ENCODE peak calls at places on chromosomes 5 and 9, in ten cellular contexts. One of them, this sample, is unnamed. For H3K4me1, the result is how much of the 10 kb centered on the place peaks cover.

GRCh38 chr5:14869286-14870164 is 2.1 kb downstream of the ANKH start:
- DNase-seq in transverse colon: no peak
- DNase-seq in OCI-LY7: peak
- DNase-seq in sigmoid colon: no peak
- DNase-seq in CD8-positive, alpha-beta T cell: no peak
- DNase-seq in left ventricle myocardium inferior: no peak
- DNase-seq in mammary epithelial cell: no peak
- DNase-seq in pancreas: no peak
- DNase-seq in IMR-90: no peak
- DNase-seq in Panc1: no peak
- DNase-seq in this sample: no peak

GRCh38 chr9:129552064-129552463 is 68.8 kb downstream of the C9orf50 start:
- DNase-seq in transverse colon: no peak
- DNase-seq in OCI-LY7: no peak
- DNase-seq in sigmoid colon: peak
- DNase-seq in CD8-positive, alpha-beta T cell: no peak
- DNase-seq in left ventricle myocardium inferior: no peak
- DNase-seq in mammary epithelial cell: no peak
- DNase-seq in pancreas: no peak
- DNase-seq in IMR-90: no peak
- DNase-seq in Panc1: no peak
- DNase-seq in this sample: no peak

GRCh38 chr9:83041771-83042170 is 21.2 kb downstream of the RASEF start:
- DNase-seq in transverse colon: no peak
- DNase-seq in OCI-LY7: no peak
- DNase-seq in sigmoid colon: no peak
- DNase-seq in CD8-positive, alpha-beta T cell: no peak
- DNase-seq in left ventricle myocardium inferior: no peak
- DNase-seq in mammary epithelial cell: peak
- DNase-seq in pancreas: no peak
- DNase-seq in IMR-90: peak
- DNase-seq in Panc1: no peak
- DNase-seq in this sample: no peak

GRCh38 chr5:150574818-150575537 is 65.5 kb upstream of the SYNPO start:
- DNase-seq in transverse colon: no peak
- DNase-seq in OCI-LY7: no peak
- DNase-seq in sigmoid colon: peak
- DNase-seq in CD8-positive, alpha-beta T cell: no peak
- DNase-seq in left ventricle myocardium inferior: no peak
- DNase-seq in mammary epithelial cell: no peak
- DNase-seq in pancreas: no peak
- DNase-seq in IMR-90: no peak
- DNase-seq in Panc1: no peak
- DNase-seq in this sample: no peak

GRCh38 chr5:100623719-100624118 is 88.5 kb downstream of the FAM174A start:
- DNase-seq in transverse colon: no peak
- DNase-seq in OCI-LY7: peak
- DNase-seq in sigmoid colon: no peak
- DNase-seq in CD8-positive, alpha-beta T cell: no peak
- DNase-seq in left ventricle myocardium inferior: no peak
- DNase-seq in mammary epithelial cell: peak
- DNase-seq in pancreas: no peak
- DNase-seq in IMR-90: peak
- DNase-seq in Panc1: no peak
- DNase-seq in this sample: no peak

GRCh38 chr5:17441351-17441750 is 56.7 kb upstream of the TAF11L2 start:
- DNase-seq in transverse colon: no peak
- DNase-seq in OCI-LY7: no peak
- DNase-seq in sigmoid colon: no peak
- DNase-seq in CD8-positive, alpha-beta T cell: no peak
- DNase-seq in left ventricle myocardium inferior: no peak
- DNase-seq in mammary epithelial cell: peak
- DNase-seq in pancreas: no peak
- DNase-seq in IMR-90: peak
- DNase-seq in Panc1: no peak
- DNase-seq in this sample: no peak

GRCh38 chr5:35117960-35118359 is 70.2 kb upstream of the AGXT2 start:
- DNase-seq in transverse colon: no peak
- DNase-seq in OCI-LY7: no peak
- DNase-seq in sigmoid colon: no peak
- DNase-seq in CD8-positive, alpha-beta T cell: no peak
- DNase-seq in left ventricle myocardium inferior: no peak
- DNase-seq in mammary epithelial cell: peak
- DNase-seq in pancreas: no peak
- DNase-seq in IMR-90: peak
- DNase-seq in Panc1: no peak
- DNase-seq in this sample: no peak

GRCh38 chr5:177362871-177363507 is 5.3 kb downstream of the RGS14 start:
- DNase-seq in transverse colon: peak
- DNase-seq in OCI-LY7: peak
- DNase-seq in sigmoid colon: peak
- DNase-seq in CD8-positive, alpha-beta T cell: peak
- DNase-seq in left ventricle myocardium inferior: peak
- DNase-seq in mammary epithelial cell: peak
- DNase-seq in pancreas: peak
- DNase-seq in IMR-90: no peak
- DNase-seq in Panc1: no peak
- DNase-seq in this sample: peak

GRCh38 chr9:31608413-31608812 is 776.0 kb upstream of the ACO1 start:
- DNase-seq in transverse colon: no peak
- DNase-seq in OCI-LY7: no peak
- DNase-seq in sigmoid colon: no peak
- DNase-seq in CD8-positive, alpha-beta T cell: no peak
- DNase-seq in left ventricle myocardium inferior: no peak
- DNase-seq in mammary epithelial cell: no peak
- DNase-seq in pancreas: no peak
- DNase-seq in IMR-90: no peak
- DNase-seq in Panc1: no peak
- DNase-seq in this sample: no peak

GRCh38 chr5:76642390-76643040 is 19.3 kb upstream of the F2RL2 start:
- DNase-seq in transverse colon: no peak
- DNase-seq in OCI-LY7: no peak
- DNase-seq in sigmoid colon: no peak
- DNase-seq in CD8-positive, alpha-beta T cell: no peak
- DNase-seq in left ventricle myocardium inferior: no peak
- DNase-seq in mammary epithelial cell: no peak
- DNase-seq in pancreas: no peak
- DNase-seq in IMR-90: peak
- DNase-seq in Panc1: no peak
- DNase-seq in this sample: no peak

GRCh38 chr5:80915716-80916115 is 44.4 kb upstream of the RASGRF2 start:
- DNase-seq in transverse colon: no peak
- DNase-seq in OCI-LY7: no peak
- DNase-seq in sigmoid colon: no peak
- DNase-seq in CD8-positive, alpha-beta T cell: no peak
- DNase-seq in left ventricle myocardium inferior: no peak
- DNase-seq in mammary epithelial cell: peak
- DNase-seq in pancreas: no peak
- DNase-seq in IMR-90: peak
- DNase-seq in Panc1: no peak
- DNase-seq in this sample: no peak

DNA sequence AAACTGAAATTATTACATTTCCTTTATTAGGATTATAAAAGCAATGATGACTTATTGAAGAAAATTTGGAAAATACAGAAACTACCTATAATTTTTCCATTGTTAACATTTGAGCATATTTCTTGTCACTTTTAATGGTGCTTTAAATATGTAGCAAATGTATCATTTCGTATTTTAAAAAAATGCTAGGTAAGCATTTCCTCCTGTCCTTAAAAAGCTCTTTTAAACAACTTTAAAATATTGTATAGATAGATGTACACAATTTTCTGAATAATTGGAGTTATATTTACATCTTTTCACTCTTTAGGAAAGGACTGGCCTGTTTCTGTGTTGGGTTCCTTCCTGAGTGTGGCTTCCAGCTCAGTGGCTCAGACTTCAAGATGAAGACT is 15.6 kb downstream of the TENT4A start:
- DNase-seq in transverse colon: no peak
- DNase-seq in OCI-LY7: no peak
- DNase-seq in sigmoid colon: no peak
- DNase-seq in CD8-positive, alpha-beta T cell: no peak
- DNase-seq in left ventricle myocardium inferior: no peak
- DNase-seq in mammary epithelial cell: no peak
- DNase-seq in pancreas: no peak
- DNase-seq in IMR-90: no peak
- DNase-seq in Panc1: no peak
- DNase-seq in this sample: no peak
- H3K4me1 ChIP-seq in transverse colon: half or more
- H3K4me1 ChIP-seq in OCI-LY7: under half
- H3K4me1 ChIP-seq in sigmoid colon: half or more
- H3K4me1 ChIP-seq in CD8-positive, alpha-beta T cell: half or more
- H3K4me1 ChIP-seq in left ventricle myocardium inferior: half or more
- H3K4me1 ChIP-seq in mammary epithelial cell: under half
- H3K4me1 ChIP-seq in pancreas: under half
- H3K4me1 ChIP-seq in IMR-90: half or more
- H3K4me1 ChIP-seq in Panc1: half or more
- H3K4me1 ChIP-seq in this sample: under half

GRCh38 chr5:181215997-181216982 is 6.8 kb upstream of the TRIM41 start:
- DNase-seq in transverse colon: no peak
- DNase-seq in OCI-LY7: peak
- DNase-seq in sigmoid colon: no peak
- DNase-seq in CD8-positive, alpha-beta T cell: no peak
- DNase-seq in left ventricle myocardium inferior: no peak
- DNase-seq in mammary epithelial cell: peak
- DNase-seq in pancreas: no peak
- DNase-seq in IMR-90: no peak
- DNase-seq in Panc1: peak
- DNase-seq in this sample: no peak
- H3K27ac ChIP-seq in transverse colon: no peak
- H3K27ac ChIP-seq in OCI-LY7: peak
- H3K27ac ChIP-seq in sigmoid colon: peak
- H3K27ac ChIP-seq in CD8-positive, alpha-beta T cell: peak
- H3K27ac ChIP-seq in left ventricle myocardium inferior: peak
- H3K27ac ChIP-seq in mammary epithelial cell: no peak
- H3K27ac ChIP-seq in pancreas: no peak
- H3K27ac ChIP-seq in IMR-90: no peak
- H3K27ac ChIP-seq in Panc1: peak
- H3K27ac ChIP-seq in this sample: peak

GRCh38 chr9:89501311-89501898 is 3.5 kb upstream of the SEMA4D start:
- DNase-seq in transverse colon: no peak
- DNase-seq in OCI-LY7: no peak
- DNase-seq in sigmoid colon: no peak
- DNase-seq in CD8-positive, alpha-beta T cell: no peak
- DNase-seq in left ventricle myocardium inferior: no peak
- DNase-seq in mammary epithelial cell: no peak
- DNase-seq in pancreas: no peak
- DNase-seq in IMR-90: no peak
- DNase-seq in Panc1: no peak
- DNase-seq in this sample: no peak
- H3K4me1 ChIP-seq in transverse colon: under half
- H3K4me1 ChIP-seq in OCI-LY7: half or more
- H3K4me1 ChIP-seq in sigmoid colon: under half
- H3K4me1 ChIP-seq in CD8-positive, alpha-beta T cell: half or more
- H3K4me1 ChIP-seq in left ventricle myocardium inferior: under half
- H3K4me1 ChIP-seq in mammary epithelial cell: under half
- H3K4me1 ChIP-seq in pancreas: under half
- H3K4me1 ChIP-seq in IMR-90: under half
- H3K4me1 ChIP-seq in Panc1: under half
- H3K4me1 ChIP-seq in this sample: under half

GRCh38 chr9:25427898-25428297 is 250.3 kb downstream of the TUSC1 start:
- DNase-seq in transverse colon: no peak
- DNase-seq in OCI-LY7: no peak
- DNase-seq in sigmoid colon: no peak
- DNase-seq in CD8-positive, alpha-beta T cell: no peak
- DNase-seq in left ventricle myocardium inferior: no peak
- DNase-seq in mammary epithelial cell: no peak
- DNase-seq in pancreas: peak
- DNase-seq in IMR-90: no peak
- DNase-seq in Panc1: no peak
- DNase-seq in this sample: no peak
- H3K27ac ChIP-seq in transverse colon: no peak
- H3K27ac ChIP-seq in OCI-LY7: no peak
- H3K27ac ChIP-seq in sigmoid colon: no peak
- H3K27ac ChIP-seq in CD8-positive, alpha-beta T cell: no peak
- H3K27ac ChIP-seq in left ventricle myocardium inferior: no peak
- H3K27ac ChIP-seq in mammary epithelial cell: no peak
- H3K27ac ChIP-seq in pancreas: no peak
- H3K27ac ChIP-seq in IMR-90: no peak
- H3K27ac ChIP-seq in Panc1: no peak
- H3K27ac ChIP-seq in this sample: no peak

DNA sequence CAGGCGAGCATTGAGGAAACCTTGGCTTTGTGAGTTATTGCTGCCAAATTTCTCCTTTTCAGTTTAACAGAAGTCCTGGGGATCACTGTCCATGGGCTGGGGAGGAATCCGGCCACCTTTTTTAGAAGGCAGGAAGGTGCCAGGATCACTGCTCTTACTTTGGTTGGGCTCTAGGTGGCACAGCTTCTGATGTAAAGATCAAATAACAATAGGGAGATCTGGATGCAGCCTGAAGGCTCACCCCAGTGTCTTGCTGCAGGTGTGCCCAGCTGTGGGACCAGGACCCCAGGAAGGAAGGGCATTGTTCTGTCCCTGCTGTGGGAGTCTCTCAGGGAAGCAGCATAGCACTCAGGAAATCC is 69.5 kb downstream of the DAB2IP start:
- DNase-seq in transverse colon: no peak
- DNase-seq in OCI-LY7: peak
- DNase-seq in sigmoid colon: no peak
- DNase-seq in CD8-positive, alpha-beta T cell: no peak
- DNase-seq in left ventricle myocardium inferior: no peak
- DNase-seq in mammary epithelial cell: peak
- DNase-seq in pancreas: peak
- DNase-seq in IMR-90: no peak
- DNase-seq in Panc1: no peak
- DNase-seq in this sample: no peak
- H3K4me1 ChIP-seq in transverse colon: half or more
- H3K4me1 ChIP-seq in OCI-LY7: under half
- H3K4me1 ChIP-seq in sigmoid colon: half or more
- H3K4me1 ChIP-seq in CD8-positive, alpha-beta T cell: under half
- H3K4me1 ChIP-seq in left ventricle myocardium inferior: half or more
- H3K4me1 ChIP-seq in mammary epithelial cell: half or more
- H3K4me1 ChIP-seq in pancreas: under half
- H3K4me1 ChIP-seq in IMR-90: half or more
- H3K4me1 ChIP-seq in Panc1: under half
- H3K4me1 ChIP-seq in this sample: under half

GRCh38 chr5:124980174-124980941 is 233.9 kb upstream of the ZNF608 start:
- DNase-seq in transverse colon: no peak
- DNase-seq in OCI-LY7: peak
- DNase-seq in sigmoid colon: no peak
- DNase-seq in CD8-positive, alpha-beta T cell: no peak
- DNase-seq in left ventricle myocardium inferior: no peak
- DNase-seq in mammary epithelial cell: no peak
- DNase-seq in pancreas: no peak
- DNase-seq in IMR-90: no peak
- DNase-seq in Panc1: no peak
- DNase-seq in this sample: no peak
- H3K27ac ChIP-seq in transverse colon: no peak
- H3K27ac ChIP-seq in OCI-LY7: peak
- H3K27ac ChIP-seq in sigmoid colon: no peak
- H3K27ac ChIP-seq in CD8-positive, alpha-beta T cell: no peak
- H3K27ac ChIP-seq in left ventricle myocardium inferior: no peak
- H3K27ac ChIP-seq in mammary epithelial cell: no peak
- H3K27ac ChIP-seq in pancreas: no peak
- H3K27ac ChIP-seq in IMR-90: no peak
- H3K27ac ChIP-seq in Panc1: peak
- H3K27ac ChIP-seq in this sample: no peak